ENCODE peak calls at places on chromosomes 7 and 10, in five cellular contexts. One of them, this sample, is unnamed.
A peak's percentile ranks its signal among the peaks of the same experiment; 100 is the strongest.

GRCh38 chr7:116194115-116194514 is 16.2 kb upstream of the TES start:
- DNase-seq in fibroblast of mammary gland: no peak
- DNase-seq in activated B cell treated with CpG ODN at 0.5 μM for 24 hours: no peak
- DNase-seq in upper lobe of left lung: no peak
- DNase-seq in epithelial cell of esophagus: no peak
- DNase-seq in this sample: no peak

GRCh38 chr10:30791197-30791611 is 161.7 kb upstream of the LYZL2 start:
- DNase-seq in fibroblast of mammary gland: peak; percentile 62
- DNase-seq in activated B cell treated with CpG ODN at 0.5 μM for 24 hours: no peak
- DNase-seq in upper lobe of left lung: no peak
- DNase-seq in epithelial cell of esophagus: no peak
- DNase-seq in this sample: no peak

GRCh38 chr7:155371884-155372781 is 74.5 kb downstream of the INSIG1 start:
- DNase-seq in fibroblast of mammary gland: no peak
- DNase-seq in activated B cell treated with CpG ODN at 0.5 μM for 24 hours: peak; percentile 43
- DNase-seq in upper lobe of left lung: peak; percentile 85
- DNase-seq in epithelial cell of esophagus: peak; percentile 26
- DNase-seq in this sample: no peak

GRCh38 chr7:1270181-1270580 is 37.5 kb downstream of the UNCX start:
- DNase-seq in fibroblast of mammary gland: no peak
- DNase-seq in activated B cell treated with CpG ODN at 0.5 μM for 24 hours: no peak
- DNase-seq in upper lobe of left lung: no peak
- DNase-seq in epithelial cell of esophagus: no peak
- DNase-seq in this sample: no peak

GRCh38 chr10:43795639-43796038 is 147.0 kb upstream of the ZNF32 start:
- DNase-seq in fibroblast of mammary gland: no peak
- DNase-seq in activated B cell treated with CpG ODN at 0.5 μM for 24 hours: no peak
- DNase-seq in upper lobe of left lung: no peak
- DNase-seq in epithelial cell of esophagus: no peak
- DNase-seq in this sample: no peak

GRCh38 chr10:103855424-103855823 is at the start of gene SH3PXD2A:
- DNase-seq in fibroblast of mammary gland: no peak
- DNase-seq in activated B cell treated with CpG ODN at 0.5 μM for 24 hours: no peak
- DNase-seq in upper lobe of left lung: peak; percentile 88
- DNase-seq in epithelial cell of esophagus: peak; percentile 49
- DNase-seq in this sample: peak; percentile 65

GRCh38 chr10:71990706-71991269 is 26.6 kb downstream of the CHST3 start:
- DNase-seq in fibroblast of mammary gland: no peak
- DNase-seq in activated B cell treated with CpG ODN at 0.5 μM for 24 hours: no peak
- DNase-seq in upper lobe of left lung: no peak
- DNase-seq in epithelial cell of esophagus: peak; percentile 92
- DNase-seq in this sample: no peak

GRCh38 chr10:1628757-1629156 is 108.6 kb downstream of the ADARB2 start:
- DNase-seq in fibroblast of mammary gland: no peak
- DNase-seq in activated B cell treated with CpG ODN at 0.5 μM for 24 hours: no peak
- DNase-seq in upper lobe of left lung: no peak
- DNase-seq in epithelial cell of esophagus: no peak
- DNase-seq in this sample: no peak

GRCh38 chr7:121449304-121449703 is 53.2 kb upstream of the FAM3C start:
- DNase-seq in fibroblast of mammary gland: peak; percentile 12
- DNase-seq in activated B cell treated with CpG ODN at 0.5 μM for 24 hours: no peak
- DNase-seq in upper lobe of left lung: no peak
- DNase-seq in epithelial cell of esophagus: peak; percentile 33
- DNase-seq in this sample: no peak

GRCh38 chr7:116582806-116583444 is 58.1 kb downstream of the CAV1 start:
- DNase-seq in fibroblast of mammary gland: peak; percentile 89
- DNase-seq in activated B cell treated with CpG ODN at 0.5 μM for 24 hours: no peak
- DNase-seq in upper lobe of left lung: no peak
- DNase-seq in epithelial cell of esophagus: no peak
- DNase-seq in this sample: no peak

GRCh38 chr7:117112640-117113039 is 159.3 kb downstream of the ST7 start:
- DNase-seq in fibroblast of mammary gland: no peak
- DNase-seq in activated B cell treated with CpG ODN at 0.5 μM for 24 hours: no peak
- DNase-seq in upper lobe of left lung: no peak
- DNase-seq in epithelial cell of esophagus: no peak
- DNase-seq in this sample: no peak

GRCh38 chr10:132802694-132803320 is 16.9 kb upstream of the NKX6-2 start:
- DNase-seq in fibroblast of mammary gland: no peak
- DNase-seq in activated B cell treated with CpG ODN at 0.5 μM for 24 hours: no peak
- DNase-seq in upper lobe of left lung: no peak
- DNase-seq in epithelial cell of esophagus: no peak
- DNase-seq in this sample: no peak

GRCh38 chr7:157519798-157520244 is 183.0 kb downstream of the DNAJB6 start:
- DNase-seq in fibroblast of mammary gland: no peak
- DNase-seq in activated B cell treated with CpG ODN at 0.5 μM for 24 hours: no peak
- DNase-seq in upper lobe of left lung: peak; percentile 46
- DNase-seq in epithelial cell of esophagus: no peak
- DNase-seq in this sample: no peak

GRCh38 chr10:15068802-15069201 is 19.8 kb downstream of the ACBD7 start:
- DNase-seq in fibroblast of mammary gland: peak; percentile 76
- DNase-seq in activated B cell treated with CpG ODN at 0.5 μM for 24 hours: no peak
- DNase-seq in upper lobe of left lung: no peak
- DNase-seq in epithelial cell of esophagus: peak; percentile 76
- DNase-seq in this sample: no peak

GRCh38 chr10:127536972-127537760 is 11.9 kb upstream of the NPS start:
- DNase-seq in fibroblast of mammary gland: no peak
- DNase-seq in activated B cell treated with CpG ODN at 0.5 μM for 24 hours: no peak
- DNase-seq in upper lobe of left lung: peak; percentile 39
- DNase-seq in epithelial cell of esophagus: no peak
- DNase-seq in this sample: no peak

GRCh38 chr10:96721207-96721572 is 876 bp upstream of the PIK3AP1 start:
- DNase-seq in fibroblast of mammary gland: no peak
- DNase-seq in activated B cell treated with CpG ODN at 0.5 μM for 24 hours: no peak
- DNase-seq in upper lobe of left lung: no peak
- DNase-seq in epithelial cell of esophagus: no peak
- DNase-seq in this sample: no peak

GRCh38 chr7:112887-113286 is 79.5 kb upstream of the FAM20C start:
- DNase-seq in fibroblast of mammary gland: no peak
- DNase-seq in activated B cell treated with CpG ODN at 0.5 μM for 24 hours: no peak
- DNase-seq in upper lobe of left lung: no peak
- DNase-seq in epithelial cell of esophagus: peak; percentile 61
- DNase-seq in this sample: no peak

GRCh38 chr10:70308121-70309060 is 24.6 kb upstream of the NPFFR1 start:
- DNase-seq in fibroblast of mammary gland: no peak
- DNase-seq in activated B cell treated with CpG ODN at 0.5 μM for 24 hours: no peak
- DNase-seq in upper lobe of left lung: peak; percentile 17
- DNase-seq in epithelial cell of esophagus: no peak
- DNase-seq in this sample: no peak

GRCh38 chr10:67492317-67493019 is 203.5 kb downstream of the CTNNA3 start:
- DNase-seq in fibroblast of mammary gland: no peak
- DNase-seq in activated B cell treated with CpG ODN at 0.5 μM for 24 hours: no peak
- DNase-seq in upper lobe of left lung: no peak
- DNase-seq in epithelial cell of esophagus: peak; percentile 6
- DNase-seq in this sample: no peak

GRCh38 chr10:46787321-46787615 is 124.0 kb upstream of the PTPN20 start:
- DNase-seq in fibroblast of mammary gland: peak; percentile 71
- DNase-seq in activated B cell treated with CpG ODN at 0.5 μM for 24 hours: no peak
- DNase-seq in upper lobe of left lung: no peak
- DNase-seq in epithelial cell of esophagus: peak; percentile 67
- DNase-seq in this sample: no peak

GRCh38 chr7:127040042-127040441 is 212.7 kb downstream of the GRM8 start:
- DNase-seq in fibroblast of mammary gland: no peak
- DNase-seq in activated B cell treated with CpG ODN at 0.5 μM for 24 hours: no peak
- DNase-seq in upper lobe of left lung: no peak
- DNase-seq in epithelial cell of esophagus: no peak
- DNase-seq in this sample: no peak

GRCh38 chr10:42939237-42939636 is 137.6 kb upstream of the RET start:
- DNase-seq in fibroblast of mammary gland: no peak
- DNase-seq in activated B cell treated with CpG ODN at 0.5 μM for 24 hours: no peak
- DNase-seq in upper lobe of left lung: no peak
- DNase-seq in epithelial cell of esophagus: no peak
- DNase-seq in this sample: no peak

GRCh38 chr7:7895004-7895650 is 73.5 kb upstream of the GLCCI1 start:
- DNase-seq in fibroblast of mammary gland: no peak
- DNase-seq in activated B cell treated with CpG ODN at 0.5 μM for 24 hours: no peak
- DNase-seq in upper lobe of left lung: no peak
- DNase-seq in epithelial cell of esophagus: no peak
- DNase-seq in this sample: no peak

GRCh38 chr7:149005427-149006344 is 22.6 kb downstream of the PDIA4 start:
- DNase-seq in fibroblast of mammary gland: peak; percentile 68
- DNase-seq in activated B cell treated with CpG ODN at 0.5 μM for 24 hours: peak; percentile 74
- DNase-seq in upper lobe of left lung: no peak
- DNase-seq in epithelial cell of esophagus: peak; percentile 66
- DNase-seq in this sample: peak; percentile 60

GRCh38 chr10:131642966-131643365 is 257.8 kb upstream of the PPP2R2D start:
- DNase-seq in fibroblast of mammary gland: no peak
- DNase-seq in activated B cell treated with CpG ODN at 0.5 μM for 24 hours: no peak
- DNase-seq in upper lobe of left lung: no peak
- DNase-seq in epithelial cell of esophagus: no peak
- DNase-seq in this sample: no peak

GRCh38 chr7:1640376-1641172 is 29.5 kb upstream of the ELFN1 start:
- DNase-seq in fibroblast of mammary gland: no peak
- DNase-seq in activated B cell treated with CpG ODN at 0.5 μM for 24 hours: no peak
- DNase-seq in upper lobe of left lung: peak; percentile 63
- DNase-seq in epithelial cell of esophagus: peak; percentile 14
- DNase-seq in this sample: no peak

GRCh38 chr7:151682831-151683614 is 163.3 kb upstream of the RHEB start:
- DNase-seq in fibroblast of mammary gland: no peak
- DNase-seq in activated B cell treated with CpG ODN at 0.5 μM for 24 hours: no peak
- DNase-seq in upper lobe of left lung: no peak
- DNase-seq in epithelial cell of esophagus: no peak
- DNase-seq in this sample: no peak

DNA sequence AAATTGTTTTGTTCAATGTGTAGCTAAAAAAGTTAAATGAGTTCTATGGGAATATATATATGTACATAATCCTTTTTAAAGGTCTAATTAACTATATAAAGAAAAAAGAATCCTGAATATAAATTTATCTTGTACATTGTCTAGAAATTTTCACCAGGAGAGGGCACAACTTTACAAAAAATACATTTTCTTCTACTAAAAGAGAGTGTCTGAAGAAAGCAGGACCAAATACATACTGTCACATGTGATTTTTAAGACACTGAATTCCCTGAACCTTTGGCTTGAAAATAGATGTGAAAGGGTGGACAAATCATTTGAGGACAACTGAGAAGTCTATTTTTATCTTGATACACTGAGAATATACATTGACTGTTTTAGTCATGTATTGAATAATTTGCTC is 204.3 kb downstream of the DGKB start:
- DNase-seq in fibroblast of mammary gland: peak; percentile 14
- DNase-seq in activated B cell treated with CpG ODN at 0.5 μM for 24 hours: no peak
- DNase-seq in upper lobe of left lung: no peak
- DNase-seq in epithelial cell of esophagus: no peak
- DNase-seq in this sample: no peak
- TF ChIP-seq CTCF in fibroblast of mammary gland: no peak
- TF ChIP-seq CTCF in activated B cell treated with CpG ODN at 0.5 μM for 24 hours: no peak
- TF ChIP-seq CTCF in upper lobe of left lung: no peak
- TF ChIP-seq CTCF in epithelial cell of esophagus: no peak
- TF ChIP-seq CTCF in this sample: no peak

GRCh38 chr7:33043875-33044718 is 18.5 kb downstream of the NT5C3A start:
- DNase-seq in fibroblast of mammary gland: peak; percentile 42
- DNase-seq in activated B cell treated with CpG ODN at 0.5 μM for 24 hours: no peak
- DNase-seq in upper lobe of left lung: no peak
- DNase-seq in epithelial cell of esophagus: peak; percentile 41
- DNase-seq in this sample: no peak
- TF ChIP-seq CTCF in fibroblast of mammary gland: peak; percentile 22
- TF ChIP-seq CTCF in activated B cell treated with CpG ODN at 0.5 μM for 24 hours: no peak
- TF ChIP-seq CTCF in upper lobe of left lung: no peak
- TF ChIP-seq CTCF in epithelial cell of esophagus: peak; percentile 29
- TF ChIP-seq CTCF in this sample: no peak

DNA sequence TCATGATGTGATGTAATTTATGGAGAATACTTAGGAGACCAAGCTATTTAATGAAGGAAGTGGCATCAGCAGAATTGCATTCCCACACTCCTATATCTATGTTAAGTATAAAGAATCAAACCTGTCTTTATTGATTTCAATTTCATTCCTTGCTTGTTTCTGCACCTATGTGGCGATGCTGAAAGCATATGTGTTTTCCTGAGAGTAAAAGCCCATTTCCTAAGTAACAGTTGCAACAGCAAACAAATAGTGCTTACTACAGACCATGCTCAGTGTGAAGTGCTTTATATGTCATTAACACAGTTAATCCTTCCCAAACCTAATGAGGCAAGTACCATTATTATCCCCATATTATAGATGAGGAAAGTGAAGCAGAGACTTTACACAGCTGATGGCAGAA is 552.1 kb downstream of the PARD3 start:
- DNase-seq in fibroblast of mammary gland: no peak
- DNase-seq in activated B cell treated with CpG ODN at 0.5 μM for 24 hours: no peak
- DNase-seq in upper lobe of left lung: no peak
- DNase-seq in epithelial cell of esophagus: no peak
- DNase-seq in this sample: no peak
- TF ChIP-seq CTCF in fibroblast of mammary gland: no peak
- TF ChIP-seq CTCF in activated B cell treated with CpG ODN at 0.5 μM for 24 hours: no peak
- TF ChIP-seq CTCF in upper lobe of left lung: no peak
- TF ChIP-seq CTCF in epithelial cell of esophagus: no peak
- TF ChIP-seq CTCF in this sample: no peak

DNA sequence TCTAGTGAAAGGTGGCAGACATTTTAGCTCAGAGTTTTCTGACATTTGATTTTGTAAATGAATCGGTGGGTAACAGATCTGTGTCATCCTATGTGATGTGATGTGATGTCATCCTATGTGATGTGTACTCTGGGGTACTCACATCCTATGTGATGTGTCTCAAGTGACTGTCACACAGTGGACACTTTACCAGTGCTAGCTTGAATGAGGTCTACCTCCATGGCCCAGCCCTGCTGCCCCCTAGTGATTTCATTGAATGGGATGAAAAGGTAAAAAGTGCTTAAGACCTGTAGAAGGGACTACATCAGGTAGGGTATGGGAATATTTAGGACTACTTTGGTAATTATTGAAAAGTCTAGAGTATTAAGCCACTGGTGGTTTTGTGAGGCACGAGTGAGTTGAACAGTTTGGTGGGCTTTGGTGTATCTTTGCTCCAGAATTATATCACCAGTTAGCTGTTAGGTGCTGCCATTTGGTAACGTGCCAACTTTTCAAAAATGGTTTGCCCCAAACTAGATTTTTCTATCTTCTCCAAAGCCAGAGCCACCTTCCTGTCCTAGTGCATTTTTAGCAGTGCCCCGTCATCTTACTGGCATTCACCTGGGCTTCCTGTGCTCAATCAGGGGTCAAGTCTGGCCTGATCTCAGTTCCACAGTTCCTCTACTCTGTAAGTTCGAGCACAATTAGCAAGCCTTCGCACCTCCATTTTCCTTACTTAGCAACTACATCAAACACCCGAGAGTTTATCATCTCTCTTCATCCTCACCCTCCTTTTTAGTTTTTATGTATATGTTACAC is 9.7 kb downstream of the EIF4H start:
- DNase-seq in fibroblast of mammary gland: no peak
- DNase-seq in activated B cell treated with CpG ODN at 0.5 μM for 24 hours: no peak
- DNase-seq in upper lobe of left lung: no peak
- DNase-seq in epithelial cell of esophagus: peak; percentile 41
- DNase-seq in this sample: no peak
- TF ChIP-seq CTCF in fibroblast of mammary gland: peak; percentile 29
- TF ChIP-seq CTCF in activated B cell treated with CpG ODN at 0.5 μM for 24 hours: no peak
- TF ChIP-seq CTCF in upper lobe of left lung: no peak
- TF ChIP-seq CTCF in epithelial cell of esophagus: peak; percentile 36
- TF ChIP-seq CTCF in this sample: no peak

This sample was measured in mesothelial cell of epicardium.